ENCODE peak calls at places on chromosome 3, in nine cellular contexts. F is ovary, E is psoas muscle, N is ascending aorta, X is AG10803, B is cardiac muscle cell, L is AG04450, Q is dorsolateral prefrontal cortex, D is IMR-90. I is an unnamed sample.

GRCh38 chr3:177777699-177778098 is 580.4 kb upstream of the TBL1XR1 start:
- DNase-seq in L (no peak), N (no peak), E (peak), X (peak), Q (peak), D (peak), B (peak), F (no peak), I (peak)

GRCh38 chr3:156429125-156429524 is 125.8 kb downstream of the SSR3 start:
- DNase-seq in X (no peak), Q (no peak), B (no peak), L (no peak), N (no peak), E (no peak), D (no peak), F (no peak), I (no peak)

GRCh38 chr3:37526511-37526910 is 335.2 kb upstream of the CTDSPL start:
- DNase-seq in N (peak), L (peak), Q (no peak), X (peak), F (peak), D (peak), B (no peak), E (peak), I (peak)

GRCh38 chr3:45593708-45594601 is 596 bp upstream of the LIMD1 start:
- DNase-seq in Q (peak), D (peak), E (peak), L (no peak), F (peak), X (peak), N (peak), B (peak), I (peak)

GRCh38 chr3:184952671-184953070 is 140.7 kb downstream of the VPS8 start:
- DNase-seq in N (no peak), D (peak), L (no peak), Q (no peak), F (no peak), X (peak), B (no peak), E (no peak), I (peak)

GRCh38 chr3:97481416-97481815 is 283.1 kb upstream of the ARL6 start:
- DNase-seq in F (no peak), B (no peak), Q (no peak), L (no peak), D (no peak), X (no peak), N (no peak), E (no peak), I (no peak)

GRCh38 chr3:124144035-124144814 is 152.3 kb upstream of the ROPN1 start:
- DNase-seq in N (no peak), Q (no peak), B (peak), D (no peak), F (no peak), X (no peak), L (no peak), E (no peak), I (no peak)

GRCh38 chr3:124978627-124979026 is 44.1 kb upstream of the MUC13 start:
- DNase-seq in F (no peak), E (no peak), X (no peak), N (no peak), B (no peak), Q (no peak), D (no peak), L (no peak), I (no peak)

GRCh38 chr3:60444898-60445297 is 806.4 kb downstream of the FHIT start:
- DNase-seq in Q (no peak), B (no peak), E (no peak), X (no peak), D (no peak), N (no peak), L (no peak), F (no peak), I (no peak)

GRCh38 chr3:8784676-8785435 is 15.4 kb upstream of the OXTR start:
- DNase-seq in F (no peak), Q (no peak), L (no peak), B (no peak), E (no peak), N (no peak), X (no peak), D (no peak), I (no peak)

GRCh38 chr3:32865364-32865763 is 47.6 kb downstream of the TRIM71 start:
- DNase-seq in Q (no peak), B (no peak), F (no peak), E (no peak), N (no peak), D (no peak), X (no peak), L (no peak), I (peak)

GRCh38 chr3:156307704-156308103 is 187.3 kb downstream of the KCNAB1 start:
- DNase-seq in D (peak), N (peak), L (peak), Q (no peak), X (peak), B (no peak), E (peak), F (peak), I (peak)

GRCh38 chr3:156762631-156763185 is 63.4 kb upstream of the LEKR1 start:
- DNase-seq in E (no peak), L (peak), F (no peak), N (no peak), D (peak), Q (no peak), X (peak), B (no peak), I (peak)

GRCh38 chr3:132597660-132598059 is 590 bp downstream of the ACKR4 start:
- DNase-seq in B (no peak), Q (no peak), E (no peak), N (no peak), F (no peak), X (no peak), D (no peak), L (no peak), I (no peak)

GRCh38 chr3:112002458-112002971 is 3.8 kb downstream of the TAGLN3 start:
- DNase-seq in N (no peak), B (no peak), Q (no peak), D (peak), F (no peak), E (no peak), L (no peak), X (no peak), I (peak)

GRCh38 chr3:128098234-128098633 is 25.4 kb downstream of the RUVBL1 start:
- DNase-seq in B (no peak), N (no peak), L (no peak), Q (no peak), E (no peak), F (no peak), D (no peak), X (no peak), I (no peak)

GRCh38 chr3:36434682-36435426 is 54.5 kb downstream of the STAC start:
- DNase-seq in F (no peak), X (peak), Q (no peak), L (no peak), B (no peak), E (no peak), D (no peak), N (no peak), I (peak)

GRCh38 chr3:146953523-146954125 is 348.5 kb upstream of the PLSCR5 start:
- DNase-seq in D (peak), B (no peak), E (no peak), Q (no peak), F (no peak), L (no peak), N (no peak), X (peak), I (peak)

GRCh38 chr3:141878812-141879211 is 2.4 kb downstream of the ATP1B3 start:
- DNase-seq in D (peak), Q (no peak), L (no peak), E (no peak), X (peak), F (no peak), N (no peak), B (no peak), I (peak)

GRCh38 chr3:15805756-15806266 is 8.0 kb upstream of the ANKRD28 start:
- DNase-seq in B (no peak), F (no peak), X (peak), L (no peak), D (peak), E (no peak), N (no peak), Q (no peak), I (peak)

GRCh38 chr3:55660642-55661041 is 173.5 kb upstream of the WNT5A start:
- DNase-seq in N (no peak), Q (no peak), X (no peak), D (no peak), F (no peak), E (no peak), B (no peak), L (no peak), I (no peak)

GRCh38 chr3:186746008-186746407 is 28.8 kb downstream of the KNG1 start:
- DNase-seq in Q (no peak), X (peak), E (no peak), B (peak), N (peak), D (peak), L (peak), F (no peak), I (peak)

GRCh38 chr3:28835751-28836150 is 445.1 kb upstream of the RBMS3 start:
- DNase-seq in X (no peak), N (no peak), D (peak), E (peak), L (no peak), F (no peak), B (no peak), Q (no peak), I (no peak)
- TF ChIP-seq CTCF in X (no peak), N (no peak), D (no peak), E (no peak), L (no peak), F (no peak), B (no peak), Q (no peak), I (no peak)

GRCh38 chr3:114147281-114147680 is 31.6 kb downstream of the DRD3 start:
- DNase-seq in L (no peak), N (no peak), B (no peak), D (no peak), E (no peak), F (no peak), Q (no peak), X (no peak), I (no peak)
- TF ChIP-seq CTCF in L (no peak), N (no peak), B (no peak), D (no peak), E (no peak), F (no peak), Q (no peak), X (no peak), I (no peak)

DNA sequence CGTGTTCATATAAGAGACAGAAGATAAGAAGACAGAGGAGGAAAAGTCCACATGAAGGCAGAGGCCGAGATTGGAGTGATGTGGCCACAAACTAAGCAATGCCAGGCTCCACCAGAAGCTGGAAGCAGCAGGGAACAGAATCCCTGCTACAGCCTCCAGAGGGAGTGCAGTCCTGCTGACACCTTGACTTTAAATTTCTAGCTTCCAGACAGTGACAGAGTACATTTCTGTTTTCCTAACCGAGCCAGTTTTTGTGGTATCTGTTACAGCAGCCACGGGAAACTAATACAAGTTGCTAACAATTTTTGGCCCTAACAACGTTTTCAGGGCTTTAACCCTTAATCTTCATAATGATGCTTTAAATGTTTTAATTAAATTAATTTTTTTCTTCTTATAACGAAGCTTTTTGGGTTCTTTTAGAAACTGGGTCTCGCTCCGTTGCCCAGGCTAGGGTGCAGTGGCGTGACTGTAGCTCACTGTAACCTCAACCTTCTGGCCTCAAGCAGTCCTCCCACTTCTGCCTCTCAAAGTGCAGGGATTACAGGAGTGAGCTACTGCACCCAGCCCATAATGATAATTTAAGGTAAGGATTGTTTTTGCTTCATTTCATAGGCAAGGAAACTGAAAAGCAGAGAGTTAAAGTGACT is 202.3 kb upstream of the PROK2 start:
- DNase-seq in F (no peak), L (no peak), X (no peak), D (peak), N (no peak), Q (no peak), E (no peak), B (no peak), I (peak)
- TF ChIP-seq CTCF in F (no peak), L (peak), X (peak), D (peak), N (no peak), Q (no peak), E (peak), B (peak), I (peak)

GRCh38 chr3:104392327-104392726 is 974.4 kb upstream of the ALCAM start:
- DNase-seq in Q (no peak), F (no peak), E (no peak), X (no peak), N (no peak), B (no peak), D (no peak), L (no peak), I (no peak)
- TF ChIP-seq CTCF in Q (no peak), F (no peak), E (no peak), X (no peak), N (no peak), B (no peak), D (no peak), L (no peak), I (no peak)

GRCh38 chr3:172987268-172987667 is 153.8 kb downstream of the SPATA16 start:
- DNase-seq in X (no peak), N (no peak), D (no peak), L (no peak), B (no peak), E (no peak), F (no peak), Q (no peak), I (no peak)

GRCh38 chr3:172980849-172981248 is 160.2 kb downstream of the SPATA16 start:
- DNase-seq in L (no peak), F (no peak), X (no peak), Q (no peak), E (no peak), D (no peak), N (no peak), B (no peak), I (no peak)

GRCh38 chr3:172981407-172981983 is 159.5 kb downstream of the SPATA16 start:
- DNase-seq in D (no peak), Q (no peak), X (no peak), F (no peak), E (no peak), B (no peak), L (no peak), N (no peak), I (no peak)

GRCh38 chr3:172984938-172985337 is 156.1 kb downstream of the SPATA16 start:
- DNase-seq in F (no peak), D (no peak), Q (no peak), E (no peak), B (no peak), X (no peak), N (no peak), L (no peak), I (no peak)

DNA sequence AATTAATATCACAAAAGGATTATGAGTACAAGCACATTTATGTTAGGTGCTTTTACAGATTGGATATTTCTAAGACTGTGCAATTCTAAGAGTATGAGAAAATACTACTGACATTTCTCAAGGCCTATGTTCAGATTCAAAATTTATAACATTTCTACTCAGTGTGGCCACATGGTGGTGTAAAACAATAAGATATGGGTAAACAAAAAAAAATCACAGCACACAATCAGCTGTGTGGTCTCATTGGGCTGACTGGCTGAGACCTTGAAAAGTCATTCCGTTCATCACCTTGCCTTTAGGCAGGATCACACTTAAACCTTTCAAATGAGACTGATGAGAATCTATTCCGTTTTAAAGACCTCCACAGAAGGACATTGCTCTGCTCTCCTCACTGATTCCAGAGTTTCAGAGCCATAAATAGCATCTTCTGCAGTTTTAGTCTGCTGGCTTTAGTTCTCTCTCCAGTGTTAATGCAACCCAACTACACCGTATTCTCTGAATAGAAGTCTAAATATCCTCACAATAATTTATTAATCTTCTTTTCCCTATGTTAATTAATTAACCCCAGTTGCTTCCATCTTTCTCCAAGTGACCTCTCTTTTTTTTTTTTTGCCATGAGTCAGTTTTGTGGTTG is 158.2 kb downstream of the SPATA16 start:
- DNase-seq in N (no peak), E (no peak), Q (no peak), B (peak), L (no peak), F (no peak), X (no peak), D (no peak), I (no peak)
- TF ChIP-seq CTCF in N (no peak), E (no peak), Q (peak), B (peak), L (no peak), F (no peak), X (no peak), D (no peak), I (no peak)

DNA sequence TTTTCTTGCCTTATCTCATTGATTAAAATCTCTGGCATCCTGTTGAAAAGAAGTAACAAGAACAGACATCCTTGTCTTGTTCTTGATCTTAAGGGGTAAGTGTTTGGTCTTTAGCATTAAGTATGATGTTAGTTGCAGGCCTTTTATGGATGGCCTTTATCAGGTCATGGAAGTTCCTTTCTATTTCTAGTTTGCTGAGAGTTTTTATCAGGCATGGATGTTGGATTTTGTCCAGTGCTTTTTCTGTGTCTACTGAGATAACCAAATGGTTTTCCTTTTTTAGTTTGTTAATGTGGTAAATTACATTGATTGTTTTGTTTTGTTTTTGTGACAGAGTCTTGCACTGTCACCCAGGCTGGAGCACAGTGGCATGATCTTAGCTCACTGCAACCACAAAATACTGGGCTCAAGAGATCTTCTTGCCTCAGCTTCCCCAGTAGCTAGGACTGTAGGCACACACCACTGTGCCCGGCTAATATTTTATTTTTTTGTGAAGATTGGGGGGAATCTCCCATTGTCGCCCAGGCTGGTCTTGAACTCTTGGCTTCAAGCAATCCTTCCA is 26.3 kb downstream of the MRAS start:
- DNase-seq in D (no peak), N (no peak), E (no peak), Q (no peak), B (peak), F (no peak), X (no peak), L (no peak), I (no peak)
- TF ChIP-seq CTCF in D (no peak), N (no peak), E (no peak), Q (no peak), B (no peak), F (no peak), X (no peak), L (no peak), I (no peak)

DNA sequence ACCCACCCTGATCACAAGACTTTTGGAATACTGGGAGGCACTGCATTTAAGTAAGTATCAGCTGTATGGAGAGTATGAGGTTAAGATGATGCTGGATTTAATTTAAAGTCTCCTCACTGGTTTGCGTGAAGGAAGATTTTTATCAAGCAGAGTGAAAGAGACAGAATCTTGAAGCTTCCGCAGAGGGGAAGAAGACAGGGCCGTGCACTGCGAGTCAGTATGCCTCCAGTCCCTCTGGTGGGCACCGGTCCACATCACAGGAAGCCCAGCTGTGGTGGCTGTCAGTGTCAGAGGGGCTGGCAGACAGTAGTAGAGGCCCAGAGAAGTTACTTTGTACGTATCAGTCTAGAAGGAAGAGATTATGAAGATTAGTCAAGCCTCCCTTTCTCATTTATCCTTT is 379.0 kb upstream of the TPRG1 start:
- DNase-seq in X (peak), N (no peak), F (no peak), E (peak), L (no peak), Q (peak), D (peak), B (peak), I (no peak)
- TF ChIP-seq CTCF in X (peak), N (no peak), F (no peak), E (peak), L (peak), Q (peak), D (peak), B (peak), I (peak)

I was measured in fibroblast of mammary gland.